ENCODE peak calls at places on chromosomes 13 and 19, in five cellular contexts. X, E, O, Z and Q are unnamed samples.

GRCh38 chr13:75378301-75378700 is 103.7 kb downstream of the TBC1D4 start:
- DNase-seq in E (no peak), X (no peak), O (no peak), Z (no peak), Q (no peak)

GRCh38 chr13:73467103-73467502 is 408.3 kb downstream of the KLF5 start:
- DNase-seq in Z (peak), X (no peak), O (peak), E (no peak), Q (no peak)

GRCh38 chr13:46552888-46553520 is at the start of gene LRCH1:
- DNase-seq in Z (peak), O (peak), E (peak), X (peak), Q (peak)

GRCh38 chr13:108495686-108496363 is 133.6 kb upstream of the MYO16 start:
- DNase-seq in X (no peak), O (no peak), E (no peak), Z (no peak), Q (no peak)

GRCh38 chr13:20901668-20902437 is 693 bp downstream of the XPO4 start:
- DNase-seq in X (no peak), Z (peak), E (peak), O (peak), Q (peak)

GRCh38 chr19:18464646-18465045 is 26.7 kb upstream of the ISYNA1 start:
- DNase-seq in X (peak), Z (peak), O (peak), E (no peak), Q (peak)

GRCh38 chr19:38841787-38842438 is 7.9 kb downstream of the HNRNPL start:
- DNase-seq in Z (no peak), E (peak), X (no peak), O (no peak), Q (no peak)

GRCh38 chr13:51453308-51453958 is 597 bp upstream of the INTS6 start:
- DNase-seq in X (no peak), O (no peak), Z (no peak), E (peak), Q (no peak)

GRCh38 chr19:49921871-49922755 is 6.9 kb upstream of the ATF5 start:
- DNase-seq in Z (peak), X (peak), O (peak), E (no peak), Q (peak)

GRCh38 chr13:23399254-23399796 is 34.2 kb downstream of the SACS start:
- DNase-seq in Z (no peak), X (no peak), E (no peak), O (no peak), Q (no peak)

GRCh38 chr13:43242040-43242439 is 218.7 kb downstream of the DNAJC15 start:
- DNase-seq in Z (no peak), X (no peak), O (peak), E (no peak), Q (peak)

GRCh38 chr19:3852614-3853254 is 16.1 kb downstream of the ZFR2 start:
- DNase-seq in X (peak), O (peak), E (peak), Z (peak), Q (peak)

GRCh38 chr13:30159446-30159839 is 147.9 kb downstream of the KATNAL1 start:
- DNase-seq in O (peak), Z (peak), X (no peak), E (no peak), Q (peak)

GRCh38 chr13:39773833-39774232 is 118.4 kb downstream of the COG6 start:
- DNase-seq in E (no peak), X (no peak), Z (peak), O (peak), Q (no peak)

GRCh38 chr13:49400755-49401659 is 42.9 kb downstream of the CAB39L start:
- DNase-seq in X (peak), O (peak), E (no peak), Z (peak), Q (peak)

GRCh38 chr19:55118401-55118991 is 1.1 kb upstream of the PPP1R12C start:
- DNase-seq in O (no peak), Z (peak), E (no peak), X (no peak), Q (no peak)

GRCh38 chr13:51020600-51020999 is 90.5 kb downstream of the C13orf42 start:
- DNase-seq in X (no peak), Z (no peak), E (no peak), O (no peak), Q (no peak)

GRCh38 chr13:112067121-112067741 is at the start of gene SOX1:
- DNase-seq in Z (no peak), O (no peak), E (no peak), X (no peak), Q (no peak)

GRCh38 chr19:41872384-41872774 is 4.7 kb upstream of the CD79A start:
- DNase-seq in Z (no peak), O (no peak), E (no peak), X (no peak), Q (no peak)

GRCh38 chr19:17775991-17776803 is 18.7 kb upstream of the B3GNT3 start:
- DNase-seq in E (no peak), O (peak), Z (no peak), X (no peak), Q (peak)

GRCh38 chr19:47679251-47679900 is 33.8 kb upstream of the EHD2 start:
- DNase-seq in Z (no peak), X (no peak), E (no peak), O (no peak), Q (no peak)

GRCh38 chr19:18514800-18515682 is 6.8 kb downstream of the ELL start:
- DNase-seq in X (no peak), Z (peak), E (no peak), O (peak), Q (peak)

GRCh38 chr13:28423010-28423409 is 71.9 kb downstream of the FLT1 start:
- DNase-seq in Z (no peak), E (no peak), X (no peak), O (no peak), Q (no peak)

GRCh38 chr13:114131581-114132418 is 623 bp downstream of the RASA3 start:
- DNase-seq in X (no peak), O (no peak), Z (peak), E (peak), Q (no peak)

GRCh38 chr19:16627194-16627927 is 643 bp downstream of the MED26 start:
- DNase-seq in Z (no peak), O (no peak), X (no peak), E (peak), Q (peak)

GRCh38 chr19:46069841-46070341 is 29.1 kb upstream of the IGFL4 start:
- DNase-seq in E (no peak), X (no peak), Z (peak), O (peak), Q (peak)

GRCh38 chr13:90154311-90154960 is 1193.1 kb upstream of the MIR17HG start:
- DNase-seq in E (no peak), Z (no peak), X (no peak), O (no peak), Q (no peak)

GRCh38 chr13:109867766-109868165 is 81.4 kb upstream of the IRS2 start:
- DNase-seq in O (no peak), E (no peak), X (no peak), Z (peak), Q (peak)

GRCh38 chr13:109790951-109791605 is 4.7 kb upstream of the IRS2 start:
- DNase-seq in X (no peak), E (no peak), Z (peak), O (peak), Q (peak)

GRCh38 chr19:13861392-13861713 is 15.6 kb upstream of the NANOS3 start:
- DNase-seq in O (no peak), X (no peak), E (no peak), Z (no peak), Q (peak)

GRCh38 chr19:44582581-44583265 is 30.6 kb upstream of the IGSF23 start:
- DNase-seq in O (no peak), Z (peak), X (no peak), E (no peak), Q (peak)
- TF ChIP-seq CTCF in O (peak), Z (peak), X (peak), E (no peak), Q (peak)

GRCh38 chr13:41107584-41108014 is 25.0 kb downstream of the KBTBD6 start:
- DNase-seq in O (no peak), Z (no peak), E (no peak), X (no peak), Q (no peak)
- TF ChIP-seq CTCF in O (no peak), Z (no peak), E (no peak), X (no peak), Q (no peak)

DNA sequence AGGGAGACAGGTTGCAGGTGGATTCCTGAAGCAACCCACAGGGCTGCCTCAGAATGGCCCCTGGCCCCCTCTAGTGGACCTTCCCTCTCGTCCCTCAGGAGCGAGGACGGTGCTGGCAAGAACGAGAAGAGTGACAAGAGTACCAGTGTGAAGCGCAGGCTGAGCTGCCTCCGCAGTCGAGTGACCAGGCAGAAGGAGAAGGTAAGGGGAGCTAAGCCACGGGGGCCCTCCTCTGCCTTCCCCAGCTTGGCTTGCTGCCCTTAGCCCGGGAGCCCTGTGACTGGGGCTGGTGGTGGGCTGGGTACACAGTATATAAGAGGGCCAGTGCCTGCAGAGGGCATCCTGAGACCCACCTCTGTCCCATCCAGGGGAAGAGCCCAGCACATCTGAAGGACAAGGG is 34.0 kb downstream of the ARHGEF18 start:
- DNase-seq in E (no peak), O (no peak), Z (no peak), X (no peak), Q (no peak)
- TF ChIP-seq CTCF in E (no peak), O (no peak), Z (no peak), X (no peak), Q (no peak)

GRCh38 chr19:58366576-58367430 is 4.3 kb upstream of the ZNF497 start:
- DNase-seq in X (no peak), O (no peak), E (no peak), Z (no peak), Q (no peak)
- TF ChIP-seq CTCF in X (no peak), O (no peak), E (no peak), Z (no peak), Q (no peak)

DNA sequence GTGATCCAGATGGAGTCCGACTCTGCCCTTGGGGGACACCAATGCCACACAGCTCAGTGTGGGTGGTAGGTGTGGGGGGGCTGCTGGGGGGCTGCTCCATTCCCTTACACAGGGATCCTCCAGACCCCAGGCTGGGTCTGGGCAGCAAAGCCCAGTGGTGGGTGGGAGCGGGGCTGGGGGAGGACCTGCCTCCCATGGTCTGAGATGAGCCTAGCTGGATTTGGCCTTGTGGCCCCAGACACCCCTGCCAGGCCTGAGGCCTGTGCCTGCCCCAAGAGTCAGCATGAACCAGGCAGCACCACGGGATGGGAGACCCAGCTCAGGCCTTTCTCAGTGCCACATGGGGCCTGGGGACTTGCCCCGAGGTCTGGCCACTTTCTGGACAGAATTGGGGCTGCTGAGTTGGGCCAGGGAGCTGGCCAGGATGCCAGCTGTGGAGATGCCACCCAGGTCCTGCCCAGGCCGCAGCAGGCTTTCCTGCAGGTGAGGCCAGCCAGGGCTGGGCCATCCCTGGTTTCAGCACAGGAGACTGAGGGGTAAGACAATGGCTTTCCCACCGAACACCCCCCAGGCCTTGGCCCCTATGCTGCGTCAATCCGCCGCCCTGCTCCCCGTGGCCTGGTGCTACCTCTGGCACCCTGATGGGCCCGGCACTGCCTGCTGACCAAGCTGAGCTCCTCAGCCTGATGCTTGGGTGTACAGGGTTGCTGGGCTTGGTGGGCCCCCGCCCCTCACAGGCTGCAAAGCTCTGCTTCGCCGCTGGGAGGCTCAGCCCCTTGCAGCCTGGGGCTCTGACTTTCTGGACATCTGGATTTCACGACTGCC is 24.2 kb downstream of the CEBPG start:
- DNase-seq in Z (no peak), O (no peak), E (no peak), X (no peak), Q (no peak)
- TF ChIP-seq CTCF in Z (peak), O (no peak), E (no peak), X (no peak), Q (peak)